ENCODE peak calls at places on chromosomes 7 and 10, in four cellular contexts. I is HepG2, Y is SK-N-SH, W is K562. P is an unnamed sample.

GRCh38 chr10:84946984-84947383 is 618.6 kb downstream of the CCSER2 start:
- DNase-seq in Y (no peak), W (no peak), I (no peak), P (no peak)

GRCh38 chr7:47557317-47557985 is 24.5 kb downstream of the TNS3 start:
- DNase-seq in Y (no peak), I (no peak), W (no peak), P (no peak)

GRCh38 chr7:138663741-138664710 is 37.1 kb downstream of the SVOPL start:
- DNase-seq in I (no peak), W (no peak), Y (peak), P (peak)

GRCh38 chr10:72261323-72262018 is 12.3 kb upstream of the DDIT4 start:
- DNase-seq in W (peak), I (no peak), Y (peak), P (no peak)

GRCh38 chr10:8319704-8320103 is 265.2 kb downstream of the GATA3 start:
- DNase-seq in Y (no peak), I (no peak), W (no peak), P (no peak)

GRCh38 chr10:133278577-133279265 is 2.1 kb upstream of the ADAM8 start:
- DNase-seq in Y (no peak), I (peak), W (peak), P (no peak)

GRCh38 chr10:92641492-92641891 is 48.3 kb upstream of the HHEX start:
- DNase-seq in I (no peak), W (no peak), Y (no peak), P (no peak)

GRCh38 chr7:108124820-108125219 is 5.3 kb downstream of the LAMB4 start:
- DNase-seq in Y (no peak), W (no peak), I (no peak), P (no peak)

GRCh38 chr7:135206887-135207738 is 4.2 kb downstream of the WDR91 start:
- DNase-seq in Y (no peak), W (no peak), I (no peak), P (no peak)

GRCh38 chr7:30739691-30740090 is 12.2 kb upstream of the INMT start:
- DNase-seq in Y (no peak), W (no peak), I (no peak), P (no peak)

GRCh38 chr10:84008878-84009277 is 130.4 kb upstream of the GHITM start:
- DNase-seq in Y (peak), I (no peak), W (peak), P (peak)

GRCh38 chr7:151060416-151061234 is 1.2 kb downstream of the SLC4A2 start:
- DNase-seq in W (no peak), I (peak), Y (peak), P (no peak)

GRCh38 chr7:25360471-25360870 is 132.2 kb upstream of the NPVF start:
- DNase-seq in Y (no peak), I (no peak), W (no peak), P (no peak)

GRCh38 chr7:141462958-141463357 is 88.3 kb upstream of the AGK start:
- DNase-seq in I (no peak), W (no peak), Y (no peak), P (no peak)

GRCh38 chr10:131200856-131201470 is 110.6 kb downstream of the TCERG1L start:
- DNase-seq in Y (no peak), I (no peak), W (no peak), P (no peak)

GRCh38 chr10:131260031-131260430 is 51.5 kb downstream of the TCERG1L start:
- DNase-seq in I (no peak), W (no peak), Y (no peak), P (no peak)

GRCh38 chr7:35839860-35840854 is 39.3 kb downstream of the SEPTIN7 start:
- DNase-seq in W (no peak), I (no peak), Y (no peak), P (no peak)

GRCh38 chr7:127158659-127159058 is 94.1 kb downstream of the GRM8 start:
- DNase-seq in Y (no peak), I (peak), W (peak), P (no peak)

GRCh38 chr10:103838851-103839512 is 16.4 kb downstream of the SH3PXD2A start:
- DNase-seq in Y (no peak), W (no peak), I (no peak), P (no peak)

GRCh38 chr10:129676014-129676413 is 209.0 kb downstream of the MGMT start:
- DNase-seq in W (no peak), Y (no peak), I (no peak), P (no peak)

GRCh38 chr10:8088504-8088903 is 34.0 kb downstream of the GATA3 start:
- DNase-seq in I (no peak), W (no peak), Y (no peak), P (no peak)

GRCh38 chr10:31929986-31930675 is 1.5 kb upstream of the ARHGAP12 start:
- DNase-seq in I (no peak), Y (no peak), W (no peak), P (no peak)
- TF ChIP-seq FOXJ3 in I (no peak), Y (no peak), W (no peak), P (no peak)

DNA sequence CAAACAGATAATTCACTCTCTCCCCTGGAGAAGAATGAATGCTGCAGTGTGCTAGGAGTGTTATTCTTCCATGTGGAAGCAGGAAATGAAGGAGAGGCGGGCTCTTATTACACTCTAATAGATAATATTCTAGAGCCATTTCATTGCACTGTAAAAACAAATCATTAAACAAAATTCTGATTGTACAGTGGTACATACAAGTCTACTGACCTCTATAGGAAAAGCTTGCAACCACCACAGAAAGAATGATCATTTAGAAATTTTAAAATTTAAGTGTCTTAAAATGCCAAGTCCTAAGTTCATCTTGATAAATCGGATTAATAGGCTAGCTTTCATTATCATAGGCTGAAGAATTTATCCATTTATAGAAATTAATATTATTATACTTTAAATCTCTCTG is 960.3 kb upstream of the LRRN3 start:
- DNase-seq in W (no peak), Y (peak), I (no peak), P (no peak)
- TF ChIP-seq FOXJ3 in W (no peak), Y (no peak), I (no peak), P (no peak)

DNA sequence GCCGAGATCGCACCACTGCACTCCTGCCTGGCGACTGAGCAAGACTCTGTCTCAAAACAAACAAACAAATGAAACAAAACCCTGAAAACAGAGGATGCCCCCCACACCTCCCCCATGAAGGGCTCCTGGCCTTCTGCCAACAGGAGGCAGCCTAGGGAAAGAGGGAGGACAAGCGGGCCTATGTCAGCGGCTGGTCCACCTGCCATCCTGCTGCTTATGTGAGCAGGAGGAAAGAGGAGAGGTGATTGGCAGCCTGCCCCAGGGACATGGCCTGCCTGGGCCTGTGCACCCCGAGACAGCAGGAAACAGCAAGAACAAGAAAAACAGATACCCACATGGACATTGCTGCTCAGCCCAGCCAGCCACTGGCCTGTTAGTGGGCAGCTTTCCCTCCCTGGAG is 9.1 kb upstream of the ZNF316 start:
- DNase-seq in Y (no peak), W (no peak), I (no peak), P (no peak)
- TF ChIP-seq FOXJ3 in Y (no peak), W (no peak), I (no peak), P (no peak)

GRCh38 chr7:156820445-156821063 is 72.4 kb downstream of the LMBR1 start:
- DNase-seq in I (no peak), W (no peak), Y (no peak), P (no peak)

GRCh38 chr7:156818133-156818532 is 74.8 kb downstream of the LMBR1 start:
- DNase-seq in I (peak), Y (no peak), W (no peak), P (no peak)

GRCh38 chr7:156811706-156812105 is 81.3 kb downstream of the LMBR1 start:
- DNase-seq in I (no peak), W (no peak), Y (no peak), P (no peak)

GRCh38 chr7:156819733-156820295 is 73.2 kb downstream of the LMBR1 start:
- DNase-seq in I (no peak), Y (no peak), W (peak), P (no peak)

GRCh38 chr7:156816943-156817572 is 75.9 kb downstream of the LMBR1 start:
- DNase-seq in Y (peak), I (peak), W (no peak), P (no peak)
- TF ChIP-seq FOXJ3 in Y (no peak), I (no peak), W (no peak), P (no peak)

P was measured in WTC11.